ENCODE peak calls at places on chromosome 22, in five cellular contexts. F is right atrium auricular region, U is endothelial cell, I is lower lobe of right lung, O is GM12865. J is an unnamed sample.

GRCh38 chr22:26234267-26234666 is 65.0 kb downstream of the SEZ6L start:
- DNase-seq in U (no peak), O (no peak), I (no peak), F (no peak), J (no peak)

GRCh38 chr22:45742866-45743450 is 71.3 kb downstream of the ATXN10 start:
- DNase-seq in F (no peak), U (no peak), I (peak; percentile 78), O (no peak), J (no peak)

GRCh38 chr22:30876925-30877553 is 91.5 kb downstream of the MORC2 start:
- DNase-seq in F (no peak), O (no peak), U (no peak), I (peak; percentile 14), J (no peak)

GRCh38 chr22:25758316-25758715 is 16.3 kb downstream of the MYO18B start:
- DNase-seq in F (no peak), O (no peak), U (no peak), I (no peak), J (no peak)

GRCh38 chr22:42920101-42920820 is 63.2 kb upstream of the ARFGAP3 start:
- DNase-seq in I (peak; percentile 35), O (no peak), U (no peak), F (no peak), J (no peak)

GRCh38 chr22:40462195-40462988 is 92.0 kb downstream of the SGSM3 start:
- DNase-seq in O (peak; percentile 31), F (no peak), I (no peak), U (no peak), J (peak; percentile 50)

GRCh38 chr22:40325315-40325714 is 21.0 kb upstream of the ADSL start:
- DNase-seq in O (peak; percentile 13), I (no peak), U (no peak), F (no peak), J (peak; percentile 91)

GRCh38 chr22:17775781-17776470 is 1.7 kb upstream of the BID start:
- DNase-seq in I (no peak), O (no peak), U (no peak), F (no peak), J (no peak)

GRCh38 chr22:19291218-19291579 is 320 bp downstream of the CLTCL1 start:
- DNase-seq in F (no peak), U (peak; percentile 49), I (peak; percentile 65), O (peak; percentile 11), J (peak; percentile 20)

GRCh38 chr22:27474112-27474571 is 327.4 kb downstream of the MN1 start:
- DNase-seq in F (no peak), O (no peak), U (no peak), I (no peak), J (no peak)

GRCh38 chr22:26956346-26956745 is 299.0 kb downstream of the MIAT start:
- DNase-seq in I (no peak), F (no peak), U (no peak), O (no peak), J (no peak)

GRCh38 chr22:24450600-24450999 is 23.2 kb downstream of the ADORA2A start:
- DNase-seq in U (no peak), I (no peak), O (no peak), F (no peak), J (no peak)

GRCh38 chr22:25930083-25930482 is 188.1 kb downstream of the MYO18B start:
- DNase-seq in I (no peak), F (no peak), U (no peak), O (no peak), J (no peak)

GRCh38 chr22:35313311-35314121 is 13.8 kb downstream of the TOM1 start:
- DNase-seq in F (no peak), O (peak; percentile 62), I (no peak), U (no peak), J (peak; percentile 61)

GRCh38 chr22:26429458-26430238 is 588 bp downstream of the ASPHD2 start:
- DNase-seq in O (peak; percentile 29), F (no peak), I (no peak), U (no peak), J (peak; percentile 28)

GRCh38 chr22:31093956-31094622 is 13.0 kb downstream of the SMTN start:
- DNase-seq in O (no peak), F (no peak), U (no peak), I (no peak), J (no peak)

GRCh38 chr22:30301995-30302809 is 12.9 kb upstream of the CASTOR1 start:
- DNase-seq in U (no peak), O (peak; percentile 24), F (no peak), I (peak; percentile 79), J (no peak)

GRCh38 chr22:29987143-29987542 is 93.1 kb upstream of the HORMAD2 start:
- DNase-seq in U (peak; percentile 5), I (peak; percentile 49), F (no peak), O (peak; percentile 41), J (no peak)

GRCh38 chr22:39292002-39292401 is 27.4 kb downstream of the RPL3 start:
- DNase-seq in F (no peak), U (no peak), O (no peak), I (no peak), J (no peak)

GRCh38 chr22:39292561-39293074 is 26.8 kb downstream of the RPL3 start:
- DNase-seq in O (peak; percentile 29), I (peak; percentile 95), F (peak; percentile 96), U (peak; percentile 39), J (no peak)

GRCh38 chr22:39290248-39290720 is 29.1 kb downstream of the RPL3 start:
- DNase-seq in O (no peak), U (no peak), I (no peak), F (no peak), J (no peak)

GRCh38 chr22:39290724-39291161 is 28.7 kb downstream of the RPL3 start:
- DNase-seq in F (peak; percentile 66), I (no peak), O (peak; percentile 30), U (no peak), J (no peak)

DNA sequence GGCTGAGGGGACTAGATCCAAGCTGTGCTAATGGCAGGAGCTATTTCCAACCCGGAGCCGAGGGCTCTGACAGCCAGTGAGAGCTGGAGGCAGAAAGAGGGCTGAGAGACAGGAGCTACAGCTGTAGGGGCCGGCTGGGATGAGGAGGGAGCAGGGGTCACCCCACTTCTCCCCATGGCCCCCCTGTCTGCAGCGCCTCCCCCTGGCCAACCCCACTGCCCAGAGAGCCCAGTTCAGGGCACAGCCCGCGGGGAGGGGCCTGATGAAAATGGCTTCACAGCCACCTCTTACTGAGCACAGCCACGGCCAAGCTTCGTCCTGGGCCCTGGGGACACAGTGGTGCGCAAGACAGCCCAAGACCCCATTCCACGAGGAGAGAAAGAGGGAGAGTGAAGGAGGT is 27.9 kb downstream of the RPL3 start:
- DNase-seq in O (no peak), I (no peak), F (no peak), U (no peak), J (no peak)
- TF ChIP-seq CTCF in O (peak; percentile 12), I (no peak), F (no peak), U (no peak), J (no peak)

DNA sequence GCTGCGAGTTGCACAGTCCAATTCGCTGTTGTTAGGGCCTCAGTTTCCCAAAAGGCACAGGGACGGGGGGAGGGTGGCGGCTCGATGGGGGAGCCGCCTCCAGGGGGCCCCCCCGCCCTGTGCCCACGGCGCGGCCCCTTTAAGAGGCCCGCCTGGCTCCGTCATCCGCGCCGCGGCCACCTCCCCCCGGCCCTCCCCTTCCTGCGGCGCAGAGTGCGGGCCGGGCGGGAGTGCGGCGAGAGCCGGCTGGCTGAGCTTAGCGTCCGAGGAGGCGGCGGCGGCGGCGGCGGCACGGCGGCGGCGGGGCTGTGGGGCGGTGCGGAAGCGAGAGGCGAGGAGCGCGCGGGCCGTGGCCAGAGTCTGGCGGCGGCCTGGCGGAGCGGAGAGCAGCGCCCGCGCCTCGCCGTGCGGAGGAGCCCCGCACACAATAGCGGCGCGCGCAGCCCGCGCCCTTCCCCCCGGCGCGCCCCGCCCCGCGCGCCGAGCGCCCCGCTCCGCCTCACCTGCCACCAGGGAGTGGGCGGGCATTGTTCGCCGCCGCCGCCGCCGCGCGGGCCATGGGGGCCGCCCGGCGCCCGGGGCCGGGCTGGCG is at the start of gene BCR:
- DNase-seq in I (peak; percentile 85), F (peak; percentile 72), O (peak; percentile 77), U (peak; percentile 75), J (peak; percentile 61)
- TF ChIP-seq CTCF in I (no peak), F (no peak), O (no peak), U (peak; percentile 17), J (no peak)

DNA sequence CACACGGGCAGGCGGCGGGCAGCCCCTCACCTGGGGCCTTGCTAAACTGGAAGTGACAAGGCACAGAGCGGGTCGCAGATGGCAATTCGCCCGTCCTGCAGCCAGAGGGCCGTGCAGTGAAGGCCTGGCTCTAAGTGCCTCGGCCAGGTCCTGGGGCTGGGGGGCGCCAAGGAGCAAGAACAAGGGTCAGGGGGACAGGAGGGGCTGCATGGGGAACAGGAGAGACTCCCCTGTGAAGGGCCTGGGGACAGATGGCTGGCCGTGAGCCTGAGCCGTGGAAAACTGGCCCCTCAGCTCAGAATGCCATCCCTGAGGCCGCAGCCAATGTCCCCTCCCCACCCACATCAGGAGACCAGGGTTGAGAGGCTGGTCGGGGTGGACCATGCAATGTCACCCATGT is 60.0 kb downstream of the RTL6 start:
- DNase-seq in U (no peak), O (no peak), F (no peak), I (no peak), J (no peak)
- TF ChIP-seq CTCF in U (no peak), O (no peak), F (no peak), I (no peak), J (no peak)

DNA sequence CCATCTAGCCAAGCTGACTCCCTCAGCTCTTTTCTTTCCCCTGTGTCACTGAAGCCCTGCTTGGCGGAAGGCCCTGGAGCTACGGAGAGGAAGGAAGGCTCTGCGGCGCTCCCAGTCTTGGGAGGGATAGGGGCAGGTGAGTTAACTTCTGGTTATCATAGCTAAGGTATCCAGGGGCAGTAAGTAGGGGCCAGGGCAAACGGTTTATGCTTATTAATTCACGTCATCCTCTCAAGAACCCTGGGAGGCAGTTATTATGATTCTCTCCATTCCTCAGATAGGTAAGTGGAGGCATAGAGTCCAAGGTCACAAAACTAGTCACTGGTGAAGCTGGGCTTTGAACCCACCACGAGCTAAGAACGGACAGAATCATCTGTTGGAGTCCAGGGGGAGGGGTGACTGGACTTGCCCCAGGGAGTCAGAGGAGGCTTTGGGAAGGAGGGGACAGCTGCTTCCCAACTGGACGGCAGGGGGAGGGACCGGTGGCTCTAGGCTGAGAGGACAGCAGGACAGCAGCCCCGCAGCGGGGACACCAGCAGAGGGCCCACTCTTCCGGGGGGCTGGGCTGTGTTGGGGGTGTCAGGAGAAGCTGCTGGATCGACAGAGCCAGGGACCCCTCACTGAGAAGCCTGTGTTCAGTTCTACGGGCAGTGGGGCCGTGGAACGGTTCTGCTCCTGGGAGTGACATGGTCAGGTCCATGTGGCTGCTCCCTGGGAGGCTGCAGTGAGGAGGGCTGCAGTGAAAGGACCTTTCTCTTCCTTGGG is 3.5 kb downstream of the BAIAP2L2 start:
- DNase-seq in O (no peak), I (peak; percentile 41), F (no peak), U (no peak), J (no peak)
- TF ChIP-seq CTCF in O (no peak), I (no peak), F (no peak), U (no peak), J (no peak)

DNA sequence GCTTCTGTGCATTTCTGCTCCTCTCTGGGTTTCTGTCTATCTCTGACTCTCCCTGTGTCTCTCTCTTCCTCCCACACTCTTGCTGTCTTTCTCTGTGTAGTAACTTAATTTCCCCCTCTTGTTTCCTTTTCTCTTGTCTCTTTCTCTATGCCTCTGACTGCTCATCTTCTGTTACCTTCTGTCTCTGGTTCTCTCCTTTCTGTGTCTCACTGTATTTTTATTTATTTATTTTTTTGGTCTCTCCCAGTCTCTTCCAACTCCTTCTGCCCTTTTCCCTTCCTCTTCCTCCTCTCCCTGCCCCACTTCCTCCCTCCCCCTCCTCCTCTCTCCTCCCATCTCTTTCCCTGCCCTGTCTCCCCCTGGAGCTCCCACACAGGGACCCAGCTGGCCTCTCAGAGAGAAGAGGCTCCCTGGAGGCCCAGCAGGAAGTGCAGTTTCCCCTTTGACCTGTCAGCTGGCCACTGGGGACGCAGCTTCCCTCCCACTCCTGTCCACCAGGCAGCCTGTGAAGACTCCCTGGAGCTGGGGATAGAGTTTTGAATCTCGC is 38.3 kb upstream of the MYH9 start:
- DNase-seq in F (no peak), U (peak; percentile 55), I (peak; percentile 65), O (peak; percentile 25), J (no peak)
- TF ChIP-seq CTCF in F (no peak), U (no peak), I (no peak), O (no peak), J (no peak)

GRCh38 chr22:48746789-48747425 is 1080.8 kb downstream of the BRD1 start:
- DNase-seq in O (no peak), U (peak; percentile 2), I (no peak), F (peak; percentile 50), J (no peak)
- TF ChIP-seq CTCF in O (no peak), U (no peak), I (no peak), F (no peak), J (no peak)